ENCODE peak calls at places on chromosome 12, in ten cellular contexts. M is foreskin melanocyte, F is right atrium auricular region, I is hepatic stellate cell, R is lung, P is COR-L47, L is C1 segment of cervical spinal cord, J is ELF-1, V is dorsolateral prefrontal cortex, H is Calu3. Z is an unnamed sample.

GRCh38 chr12:80648866-80649265 is 58.6 kb upstream of the MYF6 start:
- DNase-seq in M (no peak), F (no peak), I (peak), R (no peak), P (no peak), L (no peak), J (no peak), V (no peak), H (no peak), Z (no peak)

GRCh38 chr12:102964872-102965271 is 7.4 kb downstream of the ASCL1 start:
- DNase-seq in M (no peak), F (no peak), I (no peak), R (no peak), P (peak), L (no peak), J (peak), V (no peak), H (peak), Z (no peak)

GRCh38 chr12:117032593-117033381 is 66.4 kb downstream of the TESC start:
- DNase-seq in M (no peak), F (no peak), I (no peak), R (no peak), P (no peak), L (no peak), J (peak), V (no peak), H (no peak), Z (no peak)

GRCh38 chr12:39764944-39765560 is 145.4 kb upstream of the ABCD2 start:
- DNase-seq in M (peak), F (no peak), I (peak), R (no peak), P (peak), L (no peak), J (no peak), V (no peak), H (peak), Z (no peak)

GRCh38 chr12:49017764-49018281 is 753 bp downstream of the PRKAG1 start:
- DNase-seq in M (no peak), F (no peak), I (peak), R (no peak), P (no peak), L (no peak), J (no peak), V (no peak), H (peak), Z (no peak)

GRCh38 chr12:22306311-22306710 is 28.2 kb downstream of the ST8SIA1 start:
- DNase-seq in M (no peak), F (no peak), I (no peak), R (no peak), P (no peak), L (no peak), J (no peak), V (no peak), H (no peak), Z (no peak)

GRCh38 chr12:116276433-116277216 is 868 bp downstream of the MED13L start:
- DNase-seq in M (peak), F (peak), I (peak), R (peak), P (peak), L (peak), J (peak), V (peak), H (peak), Z (no peak)

GRCh38 chr12:72063073-72063472 is 124.4 kb downstream of the TPH2 start:
- DNase-seq in M (no peak), F (no peak), I (no peak), R (no peak), P (no peak), L (no peak), J (no peak), V (no peak), H (no peak), Z (no peak)